ENCODE peak calls at places on chromosomes 4 and X, in seven cellular contexts. J is GM18507, L is HS-5, G is sciatic nerve, E is coronary artery, C is HCEC 1CT, W is T follicular helper cell. X is an unnamed sample.

GRCh38 chrX:32137525-32137924 is 1065.7 kb upstream of the FTHL17 start:
- DNase-seq in J (no peak), L (no peak), G (no peak), E (no peak), C (no peak), W (no peak), X (no peak)

GRCh38 chr4:118225521-118225920 is 127.3 kb downstream of the PRSS12 start:
- DNase-seq in J (no peak), L (no peak), G (no peak), E (no peak), C (no peak), W (no peak), X (no peak)

GRCh38 chrX:68995780-68996551 is 167.1 kb downstream of the EFNB1 start:
- DNase-seq in J (no peak), L (no peak), G (no peak), E (no peak), C (no peak), W (no peak), X (peak)

GRCh38 chrX:38988301-38988700 is 187.0 kb downstream of the MID1IP1 start:
- DNase-seq in J (no peak), L (no peak), G (no peak), E (no peak), C (no peak), W (no peak), X (no peak)

GRCh38 chr4:6820695-6821094 is 38.2 kb downstream of the KIAA0232 start:
- DNase-seq in J (no peak), L (no peak), G (no peak), E (no peak), C (no peak), W (no peak), X (no peak)

GRCh38 chr4:89906787-89907521 is 12.3 kb downstream of the MMRN1 start:
- DNase-seq in J (no peak), L (no peak), G (no peak), E (no peak), C (no peak), W (no peak), X (no peak)

GRCh38 chrX:40778861-40779575 is 43.7 kb upstream of the MED14 start:
- DNase-seq in J (no peak), L (no peak), G (no peak), E (no peak), C (peak), W (no peak), X (no peak)

GRCh38 chr4:53371843-53372521 is 5.5 kb upstream of the FIP1L1 start:
- DNase-seq in J (no peak), L (no peak), G (no peak), E (no peak), C (peak), W (no peak), X (no peak)

GRCh38 chr4:7383251-7383650 is 51.5 kb downstream of the PSAPL1 start:
- DNase-seq in J (no peak), L (no peak), G (peak), E (peak), C (no peak), W (no peak), X (peak)

GRCh38 chrX:150879855-150880807 is 18.3 kb downstream of the CD99L2 start:
- DNase-seq in J (no peak), L (no peak), G (no peak), E (no peak), C (no peak), W (no peak), X (no peak)

GRCh38 chr4:118981839-118982381 is 93.3 kb downstream of the SYNPO2 start:
- DNase-seq in J (peak), L (no peak), G (peak), E (no peak), C (peak), W (peak), X (no peak)

GRCh38 chrX:39645059-39645895 is 452.5 kb downstream of the BCOR start:
- DNase-seq in J (no peak), L (no peak), G (peak), E (peak), C (peak), W (no peak), X (no peak)

GRCh38 chr4:145417348-145418130 is 64.1 kb upstream of the SMAD1 start:
- DNase-seq in J (no peak), L (no peak), G (no peak), E (no peak), C (no peak), W (no peak), X (no peak)

X was measured in type B pancreatic cell.